ENCODE peak calls at places on chromosomes 11 and 22, in four cellular contexts. C is stimulated activated CD4-positive, alpha-beta T cell treated with anti-CD3 and anti-CD28 coated beads, Interleukin-4, amount 100 ng/mL, for 24 hours; I is left cardiac atrium; V is NCI-H2081. Y is an unnamed sample.

GRCh38 chr11:2762451-2762850 is 62.7 kb upstream of the KCNQ1OT1 start:
- DNase-seq in I (no peak), C (peak; percentile 0), V (no peak), Y (no peak)

GRCh38 chr11:30317030-30317429 is 5.9 kb upstream of the ARL14EP start:
- DNase-seq in I (no peak), C (no peak), V (no peak), Y (no peak)

GRCh38 chr11:100445231-100445735 is 241.8 kb upstream of the ARHGAP42 start:
- DNase-seq in V (peak; percentile 94), I (no peak), C (no peak), Y (no peak)

GRCh38 chr11:117175104-117175503 is 3.4 kb upstream of the SIDT2 start:
- DNase-seq in C (no peak), I (no peak), V (no peak), Y (no peak)

GRCh38 chr11:126581871-126582270 is 226.4 kb downstream of the ST3GAL4 start:
- DNase-seq in I (no peak), V (no peak), C (no peak), Y (no peak)

GRCh38 chr22:44395116-44396005 is 82.6 kb upstream of the SHISAL1 start:
- DNase-seq in V (no peak), I (no peak), C (no peak), Y (peak; percentile 8)

GRCh38 chr11:116312560-116313340 is 460.0 kb downstream of the BUD13 start:
- DNase-seq in I (peak; percentile 89), V (peak; percentile 92), C (no peak), Y (no peak)

GRCh38 chr22:37199103-37199838 is 11.2 kb upstream of the C1QTNF6 start:
- DNase-seq in C (peak; percentile 99), I (peak; percentile 99), V (peak; percentile 91), Y (peak; percentile 99)

GRCh38 chr11:13955971-13956421 is 6.5 kb upstream of the SPON1 start:
- DNase-seq in V (peak; percentile 57), I (peak; percentile 47), C (peak; percentile 72), Y (peak; percentile 52)

GRCh38 chr11:128970598-128971190 is 28.0 kb upstream of the TP53AIP1 start:
- DNase-seq in I (no peak), V (no peak), C (no peak), Y (no peak)

GRCh38 chr11:104891135-104891534 is 7.1 kb downstream of the CASP12 start:
- DNase-seq in V (no peak), I (no peak), C (no peak), Y (no peak)

GRCh38 chr11:12569499-12570040 is 104.7 kb upstream of the TEAD1 start:
- DNase-seq in I (no peak), V (no peak), C (no peak), Y (no peak)

GRCh38 chr11:134678152-134678551 is 266.1 kb upstream of the B3GAT1 start:
- DNase-seq in C (no peak), I (no peak), V (no peak), Y (no peak)